ENCODE peak calls at places on chromosome 16, in nine cellular contexts. Z is activated naive CD8-positive, alpha-beta T cell treated with anti-CD3 and anti-CD28 coated beads, Interleukin-2, amount 50 U/mL, for 24 hours; Q is stimulated activated CD4-positive, alpha-beta T cell treated with anti-CD3 and anti-CD28 coated beads, Interleukin-15, amount 100 ng/mL, for 24 hours; L is WTC11; J is HT1080; A is stimulated activated CD8-positive, alpha-beta memory T cell treated with anti-CD3 and anti-CD28 coated beads, Interleukin-15, amount 100 ng/mL, for 24 hours; X is heart right ventricle; R is iris pigment epithelial cell; H is naive thymus-derived CD8-positive, alpha-beta T cell. P is an unnamed sample.

GRCh38 chr16:76194621-76195015 is 82.6 kb upstream of the CNTNAP4 start:
- DNase-seq in Z (no peak), Q (no peak), L (no peak), J (peak; percentile 86), A (no peak), X (no peak), R (no peak), H (no peak), P (no peak)

GRCh38 chr16:66036775-66037715 is 329.4 kb upstream of the CDH5 start:
- DNase-seq in Z (no peak), Q (no peak), L (no peak), J (no peak), A (no peak), X (no peak), R (no peak), H (no peak), P (no peak)

GRCh38 chr16:24800586-24800985 is 45.2 kb upstream of the SLC5A11 start:
- DNase-seq in Z (no peak), Q (no peak), L (no peak), J (peak; percentile 71), A (no peak), X (no peak), R (peak; percentile 55), H (no peak), P (no peak)

GRCh38 chr16:1060416-1061340 is 11.9 kb upstream of the SSTR5 start:
- DNase-seq in Z (no peak), Q (no peak), L (no peak), J (no peak), A (no peak), X (no peak), R (no peak), H (no peak), P (no peak)

GRCh38 chr16:69270395-69270794 is 40.8 kb upstream of the VPS4A start:
- DNase-seq in Z (no peak), Q (no peak), L (no peak), J (no peak), A (no peak), X (no peak), R (peak; percentile 47), H (no peak), P (no peak)

GRCh38 chr16:21584817-21585216 is 14.6 kb upstream of the METTL9 start:
- DNase-seq in Z (no peak), Q (no peak), L (no peak), J (no peak), A (no peak), X (no peak), R (no peak), H (no peak), P (no peak)

GRCh38 chr16:81927561-81928185 is 83.6 kb downstream of the SDR42E1 start:
- DNase-seq in Z (no peak), Q (no peak), L (no peak), J (no peak), A (no peak), X (no peak), R (no peak), H (no peak), P (no peak)

GRCh38 chr16:5349661-5350060 is 252.1 kb upstream of the EEF2KMT start:
- DNase-seq in Z (no peak), Q (no peak), L (peak; percentile 16), J (no peak), A (no peak), X (no peak), R (no peak), H (no peak), P (no peak)

GRCh38 chr16:86983621-86984020 is 333.6 kb downstream of the C16orf95 start:
- DNase-seq in Z (no peak), Q (no peak), L (no peak), J (no peak), A (no peak), X (no peak), R (no peak), H (no peak), P (no peak)

GRCh38 chr16:2963611-2964415 is at the start of gene KREMEN2:
- DNase-seq in Z (peak; percentile 42), Q (peak; percentile 67), L (peak; percentile 83), J (peak; percentile 75), A (no peak), X (no peak), R (no peak), H (peak; percentile 25), P (no peak)

GRCh38 chr16:47778106-47778803 is 317.1 kb downstream of the PHKB start:
- DNase-seq in Z (no peak), Q (no peak), L (no peak), J (no peak), A (no peak), X (no peak), R (no peak), H (no peak), P (no peak)

GRCh38 chr16:80171199-80171598 is 369.6 kb upstream of the DYNLRB2 start:
- DNase-seq in Z (no peak), Q (no peak), L (no peak), J (no peak), A (no peak), X (no peak), R (no peak), H (no peak), P (no peak)

GRCh38 chr16:71781741-71782140 is 26.9 kb downstream of the AP1G1 start:
- DNase-seq in Z (no peak), Q (no peak), L (no peak), J (no peak), A (no peak), X (no peak), R (peak; percentile 50), H (no peak), P (no peak)

GRCh38 chr16:46727184-46727583 is 21.0 kb downstream of the MYLK3 start:
- DNase-seq in Z (no peak), Q (no peak), L (no peak), J (no peak), A (no peak), X (no peak), R (no peak), H (no peak), P (no peak)

GRCh38 chr16:24152826-24153225 is 103.3 kb upstream of the CACNG3 start:
- DNase-seq in Z (no peak), Q (no peak), L (no peak), J (no peak), A (no peak), X (no peak), R (no peak), H (no peak), P (no peak)

GRCh38 chr16:19753815-19754643 is 36.0 kb downstream of the IQCK start:
- DNase-seq in Z (no peak), Q (no peak), L (no peak), J (peak; percentile 31), A (no peak), X (no peak), R (peak; percentile 85), H (no peak), P (peak; percentile 18)

GRCh38 chr16:1331712-1332617 is 1.5 kb upstream of the BAIAP3 start:
- DNase-seq in Z (peak; percentile 47), Q (peak; percentile 48), L (peak; percentile 93), J (peak; percentile 51), A (no peak), X (peak; percentile 74), R (peak; percentile 61), H (no peak), P (peak; percentile 94)

GRCh38 chr16:48261569-48261968 is 14.2 kb upstream of the ABCC11 start:
- DNase-seq in Z (no peak), Q (no peak), L (no peak), J (no peak), A (no peak), X (no peak), R (no peak), H (no peak), P (no peak)

GRCh38 chr16:72856797-72857196 is 191.1 kb downstream of the ZFHX3 start:
- DNase-seq in Z (peak; percentile 16), Q (peak; percentile 23), L (peak; percentile 58), J (no peak), A (no peak), X (no peak), R (peak; percentile 42), H (no peak), P (no peak)

GRCh38 chr16:30472328-30472942 is at the start of gene ITGAL:
- DNase-seq in Z (peak; percentile 81), Q (peak; percentile 89), L (no peak), J (no peak), A (peak; percentile 44), X (peak; percentile 19), R (no peak), H (peak; percentile 85), P (no peak)

GRCh38 chr16:69131167-69131748 is 1.1 kb downstream of the CHTF8 start:
- DNase-seq in Z (no peak), Q (no peak), L (no peak), J (peak; percentile 18), A (no peak), X (peak; percentile 35), R (no peak), H (no peak), P (no peak)

GRCh38 chr16:11312718-11313492 is 31.8 kb upstream of the PRM1 start:
- DNase-seq in Z (no peak), Q (peak; percentile 26), L (peak; percentile 53), J (peak; percentile 49), A (no peak), X (no peak), R (peak; percentile 75), H (no peak), P (peak; percentile 69)

GRCh38 chr16:53756329-53756996 is 52.5 kb downstream of the FTO start:
- DNase-seq in Z (no peak), Q (no peak), L (no peak), J (no peak), A (no peak), X (no peak), R (no peak), H (no peak), P (no peak)

GRCh38 chr16:86836503-86837125 is 258.3 kb downstream of the FOXL1 start:
- DNase-seq in Z (no peak), Q (no peak), L (no peak), J (peak; percentile 70), A (no peak), X (no peak), R (peak; percentile 94), H (no peak), P (no peak)

GRCh38 chr16:55133654-55134053 is 190.3 kb upstream of the IRX6 start:
- DNase-seq in Z (no peak), Q (no peak), L (peak; percentile 34), J (no peak), A (no peak), X (no peak), R (no peak), H (no peak), P (no peak)

GRCh38 chr16:77585379-77585778 is 136.9 kb upstream of the NUDT7 start:
- DNase-seq in Z (no peak), Q (peak; percentile 9), L (no peak), J (peak; percentile 98), A (no peak), X (no peak), R (peak; percentile 91), H (no peak), P (no peak)

P was measured in body of pancreas.